ENCODE peak calls at places on chromosomes 16 and 17, in ten cellular contexts. Q is NCI-H82; L is activated naive CD4-positive, alpha-beta T cell; D is fibroblast of villous mesenchyme; O is foreskin fibroblast; H is NCI-H446; W is neural progenitor cell; X is lower lobe of right lung; F is mesenchymal stem cell; C is B cell. K is an unnamed sample.

GRCh38 chr17:76371656-76372628 is 12.5 kb upstream of the SPHK1 start:
- DNase-seq in Q (no peak), L (no peak), D (peak; percentile 94), O (peak; percentile 87), H (no peak), W (no peak), X (no peak), F (peak; percentile 70), C (no peak), K (no peak)

GRCh38 chr16:67030221-67030962 is 1.4 kb downstream of the CBFB start:
- DNase-seq in Q (peak; percentile 26), L (no peak), D (no peak), O (no peak), H (no peak), W (no peak), X (no peak), F (no peak), C (no peak), K (no peak)

GRCh38 chr17:65489413-65490170 is 71.9 kb downstream of the AXIN2 start:
- DNase-seq in Q (no peak), L (no peak), D (no peak), O (no peak), H (no peak), W (no peak), X (no peak), F (no peak), C (no peak), K (peak; percentile 17)

GRCh38 chr17:41446806-41447205 is 6.0 kb upstream of the KRT38 start:
- DNase-seq in Q (no peak), L (no peak), D (peak; percentile 93), O (no peak), H (no peak), W (no peak), X (no peak), F (peak; percentile 56), C (no peak), K (no peak)

GRCh38 chr17:64327201-64327930 is 63.3 kb downstream of the PECAM1 start:
- DNase-seq in Q (peak; percentile 64), L (no peak), D (peak; percentile 93), O (no peak), H (no peak), W (no peak), X (no peak), F (no peak), C (no peak), K (no peak)

GRCh38 chr17:64773836-64774761 is 112.0 kb upstream of the SMURF2 start:
- DNase-seq in Q (peak; percentile 86), L (no peak), D (peak; percentile 56), O (peak; percentile 53), H (no peak), W (peak; percentile 71), X (peak; percentile 85), F (peak; percentile 85), C (no peak), K (no peak)

GRCh38 chr17:50205111-50205821 is 3.8 kb upstream of the COL1A1 start:
- DNase-seq in Q (no peak), L (no peak), D (peak; percentile 75), O (peak; percentile 75), H (no peak), W (no peak), X (no peak), F (peak; percentile 76), C (no peak), K (no peak)

GRCh38 chr17:16255481-16255901 is 38.5 kb downstream of the PIGL start:
- DNase-seq in Q (peak; percentile 62), L (no peak), D (peak; percentile 50), O (peak; percentile 24), H (no peak), W (peak; percentile 70), X (peak; percentile 47), F (no peak), C (no peak), K (no peak)

GRCh38 chr17:1553354-1554266 is 9.0 kb downstream of the PITPNA start:
- DNase-seq in Q (peak; percentile 99), L (no peak), D (peak; percentile 55), O (no peak), H (no peak), W (no peak), X (peak; percentile 41), F (no peak), C (no peak), K (no peak)

GRCh38 chr17:21573961-21574610 is 118.2 kb upstream of the KCNJ18 start:
- DNase-seq in Q (peak; percentile 60), L (no peak), D (peak; percentile 67), O (peak; percentile 48), H (no peak), W (no peak), X (peak; percentile 66), F (no peak), C (no peak), K (peak; percentile 13)